ENCODE peak calls at places on chromosomes 5 and 9, in ten cellular contexts. One of them, this sample, is unnamed.

GRCh38 chr5:119395080-119395836 is 39.4 kb downstream of the TNFAIP8 start:
- DNase-seq in K562: no peak
- DNase-seq in H1: no peak
- DNase-seq in lower leg skin: no peak
- DNase-seq in tibial nerve: no peak
- DNase-seq in testis: no peak
- DNase-seq in Peyer's patch: no peak
- DNase-seq in breast epithelium: no peak
- DNase-seq in uterus: no peak
- DNase-seq in H54: no peak
- DNase-seq in this sample: no peak

GRCh38 chr9:37417252-37417803 is 5.2 kb upstream of the GRHPR start:
- DNase-seq in H1: no peak
- DNase-seq in breast epithelium: no peak
- DNase-seq in Peyer's patch: no peak
- DNase-seq in testis: no peak
- DNase-seq in K562: no peak
- DNase-seq in tibial nerve: no peak
- DNase-seq in lower leg skin: no peak
- DNase-seq in uterus: no peak
- DNase-seq in H54: no peak
- DNase-seq in this sample: no peak

GRCh38 chr5:107257885-107258520 is 412.7 kb downstream of the EFNA5 start:
- DNase-seq in K562: no peak
- DNase-seq in lower leg skin: no peak
- DNase-seq in breast epithelium: no peak
- DNase-seq in tibial nerve: no peak
- DNase-seq in uterus: no peak
- DNase-seq in Peyer's patch: no peak
- DNase-seq in H54: no peak
- DNase-seq in testis: no peak
- DNase-seq in H1: no peak
- DNase-seq in this sample: no peak

GRCh38 chr9:123584202-123585176 is 228.5 kb downstream of the CRB2 start:
- DNase-seq in uterus: no peak
- DNase-seq in H1: no peak
- DNase-seq in H54: no peak
- DNase-seq in breast epithelium: no peak
- DNase-seq in testis: no peak
- DNase-seq in lower leg skin: no peak
- DNase-seq in K562: no peak
- DNase-seq in tibial nerve: no peak
- DNase-seq in Peyer's patch: no peak
- DNase-seq in this sample: no peak

GRCh38 chr9:16721972-16722371 is 148.5 kb downstream of the BNC2 start:
- DNase-seq in lower leg skin: no peak
- DNase-seq in testis: peak; percentile 84
- DNase-seq in uterus: peak; percentile 91
- DNase-seq in K562: no peak
- DNase-seq in tibial nerve: peak; percentile 82
- DNase-seq in H1: no peak
- DNase-seq in Peyer's patch: peak; percentile 64
- DNase-seq in breast epithelium: no peak
- DNase-seq in H54: no peak
- DNase-seq in this sample: no peak

GRCh38 chr5:107519900-107520354 is 150.8 kb downstream of the EFNA5 start:
- DNase-seq in testis: no peak
- DNase-seq in uterus: no peak
- DNase-seq in Peyer's patch: no peak
- DNase-seq in lower leg skin: no peak
- DNase-seq in H1: no peak
- DNase-seq in H54: no peak
- DNase-seq in breast epithelium: no peak
- DNase-seq in K562: no peak
- DNase-seq in tibial nerve: no peak
- DNase-seq in this sample: no peak

GRCh38 chr9:128208386-128208785 is 5.2 kb downstream of the DNM1 start:
- DNase-seq in H54: no peak
- DNase-seq in Peyer's patch: no peak
- DNase-seq in tibial nerve: no peak
- DNase-seq in lower leg skin: no peak
- DNase-seq in K562: no peak
- DNase-seq in uterus: no peak
- DNase-seq in H1: no peak
- DNase-seq in breast epithelium: no peak
- DNase-seq in testis: no peak
- DNase-seq in this sample: no peak

GRCh38 chr5:10704949-10705621 is 55.9 kb downstream of the DAP start:
- DNase-seq in tibial nerve: no peak
- DNase-seq in breast epithelium: no peak
- DNase-seq in H1: no peak
- DNase-seq in Peyer's patch: no peak
- DNase-seq in H54: peak; percentile 68
- DNase-seq in K562: no peak
- DNase-seq in lower leg skin: no peak
- DNase-seq in uterus: no peak
- DNase-seq in testis: no peak
- DNase-seq in this sample: no peak

GRCh38 chr5:93899026-93899600 is 157.7 kb upstream of the POU5F2 start:
- DNase-seq in uterus: no peak
- DNase-seq in Peyer's patch: no peak
- DNase-seq in tibial nerve: no peak
- DNase-seq in testis: no peak
- DNase-seq in breast epithelium: no peak
- DNase-seq in K562: peak; percentile 17
- DNase-seq in H1: no peak
- DNase-seq in lower leg skin: no peak
- DNase-seq in H54: no peak
- DNase-seq in this sample: peak; percentile 6

GRCh38 chr9:109317979-109318671 is 2.7 kb downstream of the EPB41L4B start:
- DNase-seq in K562: no peak
- DNase-seq in testis: no peak
- DNase-seq in H1: peak; percentile 61
- DNase-seq in Peyer's patch: no peak
- DNase-seq in H54: no peak
- DNase-seq in tibial nerve: no peak
- DNase-seq in breast epithelium: no peak
- DNase-seq in lower leg skin: no peak
- DNase-seq in uterus: no peak
- DNase-seq in this sample: peak; percentile 12

GRCh38 chr5:36948041-36948440 is 71.5 kb downstream of the NIPBL start:
- DNase-seq in testis: no peak
- DNase-seq in H54: no peak
- DNase-seq in tibial nerve: no peak
- DNase-seq in uterus: no peak
- DNase-seq in Peyer's patch: no peak
- DNase-seq in breast epithelium: no peak
- DNase-seq in H1: no peak
- DNase-seq in K562: no peak
- DNase-seq in lower leg skin: no peak
- DNase-seq in this sample: no peak

GRCh38 chr9:97487107-97487506 is 14.4 kb upstream of the TMOD1 start:
- DNase-seq in H54: no peak
- DNase-seq in testis: no peak
- DNase-seq in breast epithelium: no peak
- DNase-seq in Peyer's patch: no peak
- DNase-seq in tibial nerve: no peak
- DNase-seq in uterus: no peak
- DNase-seq in K562: no peak
- DNase-seq in lower leg skin: no peak
- DNase-seq in H1: no peak
- DNase-seq in this sample: peak; percentile 17

GRCh38 chr5:89267764-89268163 is 384.8 kb upstream of the MEF2C start:
- DNase-seq in uterus: no peak
- DNase-seq in lower leg skin: no peak
- DNase-seq in breast epithelium: no peak
- DNase-seq in H1: no peak
- DNase-seq in H54: no peak
- DNase-seq in tibial nerve: no peak
- DNase-seq in testis: no peak
- DNase-seq in K562: no peak
- DNase-seq in Peyer's patch: no peak
- DNase-seq in this sample: no peak

GRCh38 chr5:63959177-63959982 is 2.9 kb downstream of the HTR1A start:
- DNase-seq in K562: no peak
- DNase-seq in H54: no peak
- DNase-seq in uterus: no peak
- DNase-seq in tibial nerve: no peak
- DNase-seq in testis: peak; percentile 84
- DNase-seq in H1: peak; percentile 83
- DNase-seq in Peyer's patch: no peak
- DNase-seq in lower leg skin: peak; percentile 70
- DNase-seq in breast epithelium: no peak
- DNase-seq in this sample: no peak

GRCh38 chr9:120043448-120043847 is 536.5 kb downstream of the CDK5RAP2 start:
- DNase-seq in breast epithelium: no peak
- DNase-seq in tibial nerve: no peak
- DNase-seq in Peyer's patch: no peak
- DNase-seq in uterus: no peak
- DNase-seq in H54: no peak
- DNase-seq in H1: no peak
- DNase-seq in testis: peak; percentile 67
- DNase-seq in lower leg skin: no peak
- DNase-seq in K562: no peak
- DNase-seq in this sample: no peak

GRCh38 chr9:137397675-137398423 is 25.1 kb downstream of the EXD3 start:
- DNase-seq in Peyer's patch: no peak
- DNase-seq in H54: no peak
- DNase-seq in H1: no peak
- DNase-seq in breast epithelium: no peak
- DNase-seq in testis: no peak
- DNase-seq in tibial nerve: no peak
- DNase-seq in lower leg skin: no peak
- DNase-seq in K562: no peak
- DNase-seq in uterus: no peak
- DNase-seq in this sample: no peak

GRCh38 chr9:21684831-21685362 is 117.5 kb upstream of the MTAP start:
- DNase-seq in Peyer's patch: no peak
- DNase-seq in H54: no peak
- DNase-seq in breast epithelium: no peak
- DNase-seq in uterus: no peak
- DNase-seq in tibial nerve: no peak
- DNase-seq in H1: no peak
- DNase-seq in lower leg skin: no peak
- DNase-seq in testis: no peak
- DNase-seq in K562: no peak
- DNase-seq in this sample: no peak

GRCh38 chr9:93090091-93090655 is 5.8 kb upstream of the CARD19 start:
- DNase-seq in uterus: no peak
- DNase-seq in H1: no peak
- DNase-seq in H54: no peak
- DNase-seq in K562: no peak
- DNase-seq in lower leg skin: peak; percentile 36
- DNase-seq in breast epithelium: peak; percentile 50
- DNase-seq in Peyer's patch: peak; percentile 14
- DNase-seq in tibial nerve: no peak
- DNase-seq in testis: peak; percentile 8
- DNase-seq in this sample: no peak

GRCh38 chr5:126280820-126281219 is 142.4 kb upstream of the GRAMD2B start:
- DNase-seq in uterus: no peak
- DNase-seq in Peyer's patch: no peak
- DNase-seq in K562: no peak
- DNase-seq in breast epithelium: no peak
- DNase-seq in lower leg skin: no peak
- DNase-seq in H1: no peak
- DNase-seq in testis: no peak
- DNase-seq in H54: no peak
- DNase-seq in tibial nerve: no peak
- DNase-seq in this sample: no peak

GRCh38 chr5:135433626-135434426 is 13.3 kb downstream of the DCANP1 start:
- DNase-seq in Peyer's patch: peak; percentile 40
- DNase-seq in breast epithelium: no peak
- DNase-seq in lower leg skin: peak; percentile 73
- DNase-seq in K562: peak; percentile 34
- DNase-seq in H1: peak; percentile 35
- DNase-seq in uterus: no peak
- DNase-seq in H54: no peak
- DNase-seq in tibial nerve: no peak
- DNase-seq in testis: no peak
- DNase-seq in this sample: no peak
- TF ChIP-seq POLR2A in Peyer's patch: no peak
- TF ChIP-seq POLR2A in breast epithelium: no peak
- TF ChIP-seq POLR2A in lower leg skin: no peak
- TF ChIP-seq POLR2A in K562: no peak
- TF ChIP-seq POLR2A in H1: no peak
- TF ChIP-seq POLR2A in uterus: no peak
- TF ChIP-seq POLR2A in H54: no peak
- TF ChIP-seq POLR2A in tibial nerve: no peak
- TF ChIP-seq POLR2A in testis: no peak
- TF ChIP-seq POLR2A in this sample: no peak

GRCh38 chr5:111572561-111572960 is 60.2 kb upstream of the STARD4 start:
- DNase-seq in lower leg skin: no peak
- DNase-seq in H54: no peak
- DNase-seq in H1: no peak
- DNase-seq in uterus: no peak
- DNase-seq in Peyer's patch: no peak
- DNase-seq in tibial nerve: no peak
- DNase-seq in breast epithelium: no peak
- DNase-seq in testis: no peak
- DNase-seq in K562: no peak
- DNase-seq in this sample: no peak
- TF ChIP-seq POLR2A in lower leg skin: no peak
- TF ChIP-seq POLR2A in H54: no peak
- TF ChIP-seq POLR2A in H1: no peak
- TF ChIP-seq POLR2A in uterus: no peak
- TF ChIP-seq POLR2A in Peyer's patch: no peak
- TF ChIP-seq POLR2A in tibial nerve: no peak
- TF ChIP-seq POLR2A in breast epithelium: no peak
- TF ChIP-seq POLR2A in testis: no peak
- TF ChIP-seq POLR2A in K562: no peak
- TF ChIP-seq POLR2A in this sample: no peak

GRCh38 chr5:172770374-172770674 is 671 bp downstream of the DUSP1 start:
- DNase-seq in H1: peak; percentile 54
- DNase-seq in breast epithelium: no peak
- DNase-seq in Peyer's patch: no peak
- DNase-seq in tibial nerve: no peak
- DNase-seq in H54: no peak
- DNase-seq in uterus: peak; percentile 60
- DNase-seq in K562: no peak
- DNase-seq in lower leg skin: peak; percentile 92
- DNase-seq in testis: peak; percentile 47
- DNase-seq in this sample: no peak
- TF ChIP-seq POLR2A in H1: no peak
- TF ChIP-seq POLR2A in breast epithelium: no peak
- TF ChIP-seq POLR2A in Peyer's patch: no peak
- TF ChIP-seq POLR2A in tibial nerve: no peak
- TF ChIP-seq POLR2A in H54: no peak
- TF ChIP-seq POLR2A in uterus: no peak
- TF ChIP-seq POLR2A in K562: no peak
- TF ChIP-seq POLR2A in lower leg skin: no peak
- TF ChIP-seq POLR2A in testis: no peak
- TF ChIP-seq POLR2A in this sample: no peak

DNA sequence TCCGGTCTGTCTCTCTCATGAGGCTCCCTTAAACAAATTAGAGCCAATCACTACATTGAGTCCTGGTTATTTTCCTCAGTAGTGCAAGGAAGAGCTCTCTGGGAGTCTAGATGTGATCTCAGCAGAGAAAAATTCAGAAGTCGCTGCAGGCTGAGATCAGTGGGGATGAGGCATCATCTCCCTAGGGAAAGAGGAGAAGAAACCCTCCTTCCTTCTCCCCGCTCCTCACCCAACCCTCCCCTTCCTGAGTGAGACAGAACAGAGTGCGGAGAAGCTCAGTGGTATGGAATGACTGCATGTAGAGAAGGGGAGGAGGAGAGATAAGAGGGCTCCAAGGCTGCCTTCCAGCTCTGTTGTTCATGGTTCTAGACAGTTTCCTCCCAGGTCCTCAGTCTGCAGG is 80.5 kb downstream of the PAPPA start:
- DNase-seq in H1: no peak
- DNase-seq in Peyer's patch: no peak
- DNase-seq in uterus: peak; percentile 63
- DNase-seq in tibial nerve: no peak
- DNase-seq in lower leg skin: no peak
- DNase-seq in K562: no peak
- DNase-seq in breast epithelium: no peak
- DNase-seq in H54: peak; percentile 82
- DNase-seq in testis: no peak
- DNase-seq in this sample: no peak
- TF ChIP-seq POLR2A in H1: no peak
- TF ChIP-seq POLR2A in Peyer's patch: no peak
- TF ChIP-seq POLR2A in uterus: no peak
- TF ChIP-seq POLR2A in tibial nerve: no peak
- TF ChIP-seq POLR2A in lower leg skin: no peak
- TF ChIP-seq POLR2A in K562: no peak
- TF ChIP-seq POLR2A in breast epithelium: no peak
- TF ChIP-seq POLR2A in H54: no peak
- TF ChIP-seq POLR2A in testis: no peak
- TF ChIP-seq POLR2A in this sample: no peak